ENCODE peak calls at places on chromosomes 12 and 14, in six cellular contexts. O is heart right ventricle, J is upper lobe of right lung, X is right cardiac atrium, Q is cardiac muscle cell, I is psoas muscle. P is an unnamed sample.

GRCh38 chr14:105491366-105492006 is 440 bp downstream of the TEDC1 start:
- DNase-seq in I (peak; percentile 74), O (peak; percentile 77), J (peak; percentile 87), Q (peak; percentile 32), X (peak; percentile 89), P (peak; percentile 80)

GRCh38 chr12:113591480-113591971 is 119.9 kb upstream of the LHX5 start:
- DNase-seq in Q (no peak), O (no peak), J (peak; percentile 80), I (no peak), X (peak; percentile 55), P (no peak)

GRCh38 chr14:23539209-23539866 is 12.2 kb downstream of the ZFHX2 start:
- DNase-seq in I (no peak), X (no peak), Q (peak; percentile 59), O (no peak), J (no peak), P (peak; percentile 25)

GRCh38 chr12:108667349-108667748 is 33.7 kb upstream of the SELPLG start:
- DNase-seq in X (peak; percentile 56), O (no peak), I (no peak), J (no peak), Q (no peak), P (no peak)

GRCh38 chr12:64137117-64137516 is 85.0 kb downstream of the KICS2 start:
- DNase-seq in Q (no peak), J (no peak), I (no peak), O (no peak), X (no peak), P (no peak)

GRCh38 chr12:47942327-47943230 is 20.8 kb upstream of the TMEM106C start:
- DNase-seq in X (no peak), Q (peak; percentile 9), O (no peak), J (no peak), I (no peak), P (peak; percentile 32)

GRCh38 chr12:132807295-132808222 is 21.1 kb downstream of the GOLGA3 start:
- DNase-seq in X (peak; percentile 39), J (no peak), O (no peak), I (no peak), Q (no peak), P (no peak)

GRCh38 chr12:57695770-57696432 is 2.0 kb downstream of the OS9 start:
- DNase-seq in Q (no peak), J (no peak), O (no peak), I (no peak), X (no peak), P (no peak)

GRCh38 chr14:91417983-91418386 is 365 bp upstream of the CCDC88C start:
- DNase-seq in Q (peak; percentile 22), O (peak; percentile 27), X (peak; percentile 67), J (peak; percentile 82), I (peak; percentile 42), P (peak; percentile 63)

GRCh38 chr12:75207338-75208083 is 2.1 kb downstream of the KCNC2 start:
- DNase-seq in J (peak; percentile 62), Q (no peak), X (peak; percentile 30), I (no peak), O (no peak), P (no peak)

GRCh38 chr12:69027411-69027811 is 94.4 kb upstream of the CPM start:
- DNase-seq in J (no peak), Q (peak; percentile 51), I (no peak), O (no peak), X (no peak), P (no peak)

GRCh38 chr12:108955225-108955835 is 65.5 kb downstream of the SVOP start:
- DNase-seq in Q (peak; percentile 43), J (no peak), I (peak; percentile 27), X (peak; percentile 66), O (peak; percentile 26), P (no peak)

GRCh38 chr14:91349481-91350074 is 68.0 kb downstream of the CCDC88C start:
- DNase-seq in X (peak; percentile 37), J (no peak), O (no peak), I (no peak), Q (no peak), P (peak; percentile 60)

GRCh38 chr12:121128908-121129704 is 3.6 kb upstream of the P2RX7 start:
- DNase-seq in X (peak; percentile 95), Q (peak; percentile 79), I (peak; percentile 76), O (peak; percentile 77), J (peak; percentile 90), P (peak; percentile 93)

GRCh38 chr12:31017535-31017934 is 56.1 kb upstream of the DDX11 start:
- DNase-seq in O (no peak), Q (no peak), X (no peak), J (peak; percentile 15), I (no peak), P (no peak)

GRCh38 chr12:124174406-124174805 is 120.5 kb upstream of the RFLNA start:
- DNase-seq in J (no peak), Q (peak; percentile 58), O (no peak), I (no peak), X (no peak), P (no peak)

GRCh38 chr12:54004841-54005530 is 3.8 kb upstream of the HOXC8 start:
- DNase-seq in X (no peak), Q (no peak), I (no peak), J (no peak), O (no peak), P (no peak)

GRCh38 chr14:82635931-82636330 is 1102.3 kb upstream of the SEL1L start:
- DNase-seq in J (no peak), O (no peak), Q (no peak), X (no peak), I (no peak), P (no peak)

GRCh38 chr14:105042813-105043212 is 21.9 kb upstream of the CDCA4 start:
- DNase-seq in X (no peak), J (no peak), I (no peak), Q (no peak), O (no peak), P (no peak)

GRCh38 chr14:29168149-29168548 is 401.6 kb downstream of the FOXG1 start:
- DNase-seq in I (no peak), Q (no peak), O (no peak), X (no peak), J (no peak), P (no peak)

GRCh38 chr12:124022161-124022560 is 49.1 kb downstream of the ZNF664 start:
- DNase-seq in I (no peak), Q (no peak), O (no peak), J (no peak), X (no peak), P (no peak)

GRCh38 chr12:123621101-123621500 is 12.4 kb downstream of the EIF2B1 start:
- DNase-seq in Q (no peak), X (no peak), I (no peak), J (no peak), O (no peak), P (no peak)

GRCh38 chr12:124469193-124469888 is 98.1 kb downstream of the NCOR2 start:
- DNase-seq in J (no peak), X (peak; percentile 54), O (peak; percentile 13), Q (peak; percentile 23), I (no peak), P (peak; percentile 20)

GRCh38 chr14:40447032-40447431 is 1014.8 kb upstream of the FBXO33 start:
- DNase-seq in J (no peak), I (no peak), Q (no peak), O (no peak), X (no peak), P (no peak)

GRCh38 chr14:45716506-45716905 is 463.5 kb upstream of the MIS18BP1 start:
- DNase-seq in X (no peak), Q (no peak), O (no peak), J (no peak), I (no peak), P (no peak)

GRCh38 chr12:100793182-100793581 is 1.4 kb upstream of the ANO4 start:
- DNase-seq in Q (peak; percentile 45), I (no peak), X (no peak), J (no peak), O (no peak), P (no peak)

GRCh38 chr14:95577875-95578274 is 43.0 kb downstream of the GLRX5 start:
- DNase-seq in Q (no peak), J (no peak), X (no peak), O (no peak), I (no peak), P (no peak)
- H3K27ac ChIP-seq in Q (no peak overlapping the region), J (no peak overlapping the region), X (no peak overlapping the region), O (no peak overlapping the region), I (no peak overlapping the region), P (no peak overlapping the region)

GRCh38 chr14:69046468-69046867 is 67.4 kb upstream of the ACTN1 start:
- DNase-seq in O (peak; percentile 20), J (no peak), I (no peak), Q (peak; percentile 94), X (peak; percentile 71), P (no peak)
- H3K4me1 ChIP-seq in O (peaks cover 72% of the 10 kb centered on the region), J (peaks cover 81% of the 10 kb centered on the region), I (peaks cover 63% of the 10 kb centered on the region), Q (peaks cover 22% of the 10 kb centered on the region), X (peaks cover 42% of the 10 kb centered on the region), P (no peaks in the 10 kb centered on the region)

GRCh38 chr14:26621366-26621765 is 23.5 kb upstream of the NOVA1 start:
- DNase-seq in O (no peak), J (no peak), I (no peak), X (no peak), Q (no peak), P (no peak)
- H3K9me3 ChIP-seq in O (peaks cover under 1% of the 10 kb centered on the region), J (no peaks in the 10 kb centered on the region), I (no peaks in the 10 kb centered on the region), X (no peaks in the 10 kb centered on the region), Q (no peaks in the 10 kb centered on the region), P (peaks cover 4% of the 10 kb centered on the region)

DNA sequence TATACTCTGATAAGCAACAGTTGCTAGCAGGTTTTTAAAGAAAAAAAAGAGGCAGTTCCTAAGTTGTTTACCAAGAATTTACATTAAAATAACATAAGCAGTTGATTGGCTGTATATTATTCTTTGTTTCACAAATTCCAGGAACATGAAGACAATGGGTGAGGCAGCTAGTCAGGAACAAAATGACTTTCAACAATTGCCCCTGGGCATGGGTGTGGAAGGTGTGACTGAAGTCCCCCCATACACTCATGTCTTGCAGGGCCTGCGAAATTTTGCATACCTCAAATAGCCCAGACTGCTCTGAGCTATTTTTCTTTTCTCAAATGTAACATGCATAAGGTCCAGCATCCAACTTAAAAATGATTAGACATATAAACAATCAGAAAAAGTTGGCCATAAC is 267.2 kb upstream of the DIO3 start:
- DNase-seq in O (no peak), Q (no peak), X (no peak), I (no peak), J (no peak), P (no peak)
- H3K27ac ChIP-seq in O (no peak overlapping the region), Q (no peak overlapping the region), X (no peak overlapping the region), I (no peak overlapping the region), J (no peak overlapping the region), P (no peak overlapping the region)

GRCh38 chr12:49901986-49902385 is 1.7 kb downstream of the FAIM2 start:
- DNase-seq in J (no peak), O (no peak), X (no peak), Q (no peak), I (no peak), P (no peak)

GRCh38 chr12:49903351-49903699 is 375 bp downstream of the FAIM2 start:
- DNase-seq in Q (no peak), X (peak; percentile 58), O (no peak), I (no peak), J (no peak), P (no peak)

GRCh38 chr12:49901026-49901425 is 2.7 kb downstream of the FAIM2 start:
- DNase-seq in Q (no peak), I (no peak), X (no peak), O (no peak), J (no peak), P (no peak)

GRCh38 chr12:49903700-49904423 is at the start of gene FAIM2:
- DNase-seq in J (peak; percentile 77), X (peak; percentile 91), O (peak; percentile 72), I (peak; percentile 68), Q (peak; percentile 92), P (peak; percentile 39)

GRCh38 chr12:49902399-49903350 is 1.0 kb downstream of the FAIM2 start:
- DNase-seq in X (peak; percentile 61), Q (no peak), J (no peak), I (no peak), O (no peak), P (no peak)
- H3K4me1 ChIP-seq in X (no peaks in the 10 kb centered on the region), Q (no peaks in the 10 kb centered on the region), J (no peaks in the 10 kb centered on the region), I (no peaks in the 10 kb centered on the region), O (no peaks in the 10 kb centered on the region), P (peaks cover 12% of the 10 kb centered on the region)

GRCh38 chr14:98175881-98176280 is 1096.1 kb downstream of the BCL11B start:
- DNase-seq in X (no peak), I (no peak), O (no peak), Q (no peak), J (no peak), P (no peak)
- H3K9me3 ChIP-seq in X (no peaks in the 10 kb centered on the region), I (no peaks in the 10 kb centered on the region), O (no peaks in the 10 kb centered on the region), Q (no peaks in the 10 kb centered on the region), J (no peaks in the 10 kb centered on the region), P (no peaks in the 10 kb centered on the region)